ENCODE peak calls at places on chromosomes 6 and 20, in ten cellular contexts. G, S, Z, U, R, Y, C, W, O and B are unnamed samples.

GRCh38 chr20:59794555-59794954 is 138.9 kb downstream of the SYCP2 start:
- DNase-seq in U (no peak), S (no peak), Y (no peak), O (no peak), W (no peak), C (no peak), R (no peak), G (no peak), Z (no peak), B (no peak)

GRCh38 chr6:168962886-168963285 is 290.8 kb downstream of the THBS2 start:
- DNase-seq in S (no peak), G (peak), U (no peak), Z (no peak), Y (no peak), O (no peak), W (no peak), C (no peak), R (no peak), B (no peak)

GRCh38 chr6:170028629-170029345 is 262.1 kb downstream of the DLL1 start:
- DNase-seq in C (no peak), W (no peak), G (no peak), O (no peak), U (no peak), Y (peak), S (no peak), R (peak), Z (no peak), B (no peak)

GRCh38 chr6:104123227-104123626 is 736.5 kb downstream of the HACE1 start:
- DNase-seq in U (no peak), R (no peak), G (no peak), W (no peak), O (no peak), S (no peak), C (no peak), Z (peak), Y (no peak), B (no peak)

GRCh38 chr20:62888910-62889309 is 27.3 kb upstream of the TCFL5 start:
- DNase-seq in Z (no peak), W (no peak), U (no peak), S (no peak), O (no peak), Y (no peak), G (no peak), R (no peak), C (no peak), B (no peak)

GRCh38 chr20:39108746-39109145 is 146.6 kb downstream of the DHX35 start:
- DNase-seq in S (no peak), W (no peak), Z (no peak), C (no peak), U (no peak), R (no peak), Y (no peak), O (peak), G (no peak), B (no peak)

GRCh38 chr6:116971959-116972358 is 94.9 kb downstream of the RFX6 start:
- DNase-seq in Y (no peak), Z (peak), R (peak), U (peak), O (no peak), G (no peak), C (no peak), S (no peak), W (peak), B (no peak)

GRCh38 chr20:41316602-41317535 is 662 bp downstream of the ZHX3 start:
- DNase-seq in R (peak), W (peak), U (peak), G (peak), S (peak), Z (peak), O (peak), Y (peak), C (peak), B (peak)

GRCh38 chr6:44854712-44855111 is 467.2 kb downstream of the CDC5L start:
- DNase-seq in S (no peak), R (no peak), U (no peak), Y (no peak), C (no peak), Z (no peak), G (no peak), O (no peak), W (no peak), B (no peak)

GRCh38 chr20:51438136-51438535 is 104.4 kb downstream of the NFATC2 start:
- DNase-seq in U (no peak), R (no peak), W (no peak), S (no peak), C (no peak), O (no peak), Y (no peak), Z (no peak), G (no peak), B (no peak)

GRCh38 chr6:142592876-142593275 is 291.1 kb downstream of the ADGRG6 start:
- DNase-seq in W (no peak), R (no peak), Z (no peak), O (no peak), G (no peak), U (no peak), S (no peak), C (no peak), Y (no peak), B (no peak)

GRCh38 chr6:169539176-169539897 is 162.5 kb downstream of the WDR27 start:
- DNase-seq in W (no peak), U (no peak), Y (no peak), S (no peak), O (no peak), Z (no peak), C (no peak), G (no peak), R (no peak), B (no peak)

GRCh38 chr6:131129657-131130545 is 5.4 kb upstream of the AKAP7 start:
- DNase-seq in Y (no peak), W (no peak), S (no peak), C (no peak), U (no peak), G (no peak), Z (no peak), O (no peak), R (no peak), B (no peak)

GRCh38 chr6:44662461-44663121 is 275.1 kb downstream of the CDC5L start:
- DNase-seq in Z (peak), S (no peak), U (no peak), G (no peak), Y (no peak), C (no peak), R (no peak), O (no peak), W (no peak), B (no peak)

GRCh38 chr6:163291622-163292021 is 122.9 kb upstream of the QKI start:
- DNase-seq in U (no peak), Y (no peak), W (no peak), R (no peak), S (no peak), G (no peak), C (no peak), Z (no peak), O (no peak), B (no peak)

GRCh38 chr6:108621117-108621516 is 60.4 kb downstream of the FOXO3 start:
- DNase-seq in C (no peak), O (peak), Z (peak), W (no peak), U (no peak), G (no peak), S (no peak), R (no peak), Y (no peak), B (peak)

GRCh38 chr20:60453388-60453787 is 495.2 kb downstream of the CDH26 start:
- DNase-seq in Z (no peak), G (no peak), S (no peak), O (no peak), C (no peak), W (no peak), U (no peak), Y (no peak), R (no peak), B (no peak)

GRCh38 chr6:170127151-170127550 is 163.7 kb downstream of the DLL1 start:
- DNase-seq in U (no peak), Z (no peak), R (no peak), O (peak), Y (no peak), W (no peak), G (no peak), C (no peak), S (no peak), B (no peak)

GRCh38 chr6:95227301-95227700 is 350.0 kb upstream of the MANEA start:
- DNase-seq in Z (no peak), G (no peak), C (no peak), S (no peak), O (no peak), R (no peak), W (no peak), Y (no peak), U (no peak), B (no peak)

GRCh38 chr6:7175463-7175862 is 67.7 kb downstream of the RREB1 start:
- DNase-seq in S (no peak), W (no peak), Y (no peak), R (no peak), O (no peak), U (no peak), G (no peak), Z (no peak), C (no peak), B (no peak)

GRCh38 chr6:7986219-7986618 is 75.6 kb upstream of the TXNDC5 start:
- DNase-seq in U (no peak), W (no peak), R (no peak), G (no peak), Z (no peak), S (no peak), C (no peak), Y (peak), O (no peak), B (no peak)

GRCh38 chr20:23606652-23607049 is 934 bp upstream of the CST9 start:
- DNase-seq in G (peak), S (peak), C (peak), Y (peak), W (peak), R (peak), U (peak), Z (peak), O (peak), B (peak)

GRCh38 chr6:150749091-150749670 is 116.3 kb upstream of the MTHFD1L start:
- DNase-seq in Z (no peak), O (no peak), U (no peak), S (no peak), Y (no peak), W (no peak), C (no peak), G (no peak), R (no peak), B (no peak)

GRCh38 chr6:36027501-36028087 is at the start of gene MAPK14:
- DNase-seq in W (peak), U (peak), R (peak), S (peak), G (peak), Z (peak), C (peak), Y (peak), O (peak), B (peak)
- TF ChIP-seq CTCF in W (peak), U (peak), R (peak), S (peak), G (peak), Z (peak), C (peak), Y (peak), O (peak), B (no peak)

GRCh38 chr20:47311967-47312681 is 44.4 kb downstream of the ZMYND8 start:
- DNase-seq in W (no peak), S (no peak), Y (no peak), U (no peak), R (no peak), Z (no peak), O (no peak), C (no peak), G (no peak), B (no peak)
- TF ChIP-seq CTCF in W (no peak), S (no peak), Y (no peak), U (peak), R (no peak), Z (no peak), O (no peak), C (no peak), G (no peak), B (no peak)

GRCh38 chr6:42664718-42665117 is 57.7 kb downstream of the PRPH2 start:
- DNase-seq in R (no peak), G (no peak), Y (no peak), U (no peak), S (no peak), O (no peak), Z (no peak), C (no peak), W (no peak), B (no peak)

GRCh38 chr6:42659806-42660205 is 62.6 kb downstream of the PRPH2 start:
- DNase-seq in O (no peak), Y (no peak), Z (no peak), G (no peak), W (no peak), R (no peak), C (no peak), U (no peak), S (no peak), B (no peak)

DNA sequence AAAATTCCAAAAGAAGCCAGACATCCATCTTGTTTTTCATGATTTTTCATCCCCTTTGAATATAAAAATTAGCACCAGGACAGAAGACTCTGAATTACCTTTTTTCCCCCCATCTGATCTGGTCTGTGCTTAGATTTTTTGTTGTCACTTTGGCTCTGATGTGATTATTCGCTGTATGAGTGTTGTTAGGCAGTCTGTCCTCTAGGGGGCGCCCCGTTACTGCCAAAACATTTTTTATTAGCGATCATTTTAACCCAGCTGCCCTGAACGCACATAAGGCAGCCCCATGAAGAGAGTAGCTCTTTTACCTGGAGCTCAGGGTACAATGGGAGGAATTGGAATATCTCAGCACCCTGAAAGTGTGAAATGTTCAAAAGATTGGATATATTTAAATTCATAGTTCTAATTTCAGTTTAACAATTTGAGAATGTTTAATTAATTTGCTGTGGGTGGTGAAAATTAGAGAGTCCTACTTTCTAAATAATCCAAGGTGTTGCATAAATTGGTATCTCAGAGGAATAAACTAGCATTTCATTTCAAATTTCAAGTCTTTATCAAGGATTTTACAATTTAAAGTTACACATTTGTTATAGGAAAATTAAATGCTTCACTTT is 60.8 kb downstream of the PRPH2 start:
- DNase-seq in U (peak), G (peak), W (peak), S (peak), C (peak), Y (peak), Z (peak), O (peak), R (peak), B (peak)
- TF ChIP-seq CTCF in U (peak), G (peak), W (peak), S (peak), C (peak), Y (peak), Z (peak), O (peak), R (peak), B (peak)

DNA sequence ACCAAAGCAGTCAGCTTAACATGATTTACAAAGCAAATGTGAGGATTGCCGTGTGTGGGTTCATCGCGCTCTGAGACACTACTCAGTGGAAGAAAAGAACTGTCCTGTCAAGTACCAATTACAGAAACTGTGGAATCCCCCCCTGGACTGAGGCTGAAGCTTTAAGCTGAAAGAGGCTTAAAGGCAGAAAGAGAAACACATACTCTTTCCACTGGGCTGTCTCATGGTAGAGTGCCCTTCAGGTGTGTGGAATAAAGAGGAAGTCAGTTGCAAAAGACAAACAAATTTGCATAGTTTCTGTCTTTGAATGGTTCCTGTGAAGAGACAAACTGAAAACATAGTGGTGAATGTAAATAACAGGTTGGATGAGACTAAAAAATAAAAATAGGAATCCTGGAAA is 560.4 kb upstream of the SYNCRIP start:
- DNase-seq in U (no peak), G (no peak), W (no peak), S (no peak), R (no peak), C (no peak), O (no peak), Y (no peak), Z (no peak), B (no peak)
- TF ChIP-seq CTCF in U (no peak), G (no peak), W (no peak), S (no peak), R (no peak), C (no peak), O (no peak), Y (no peak), Z (no peak), B (no peak)